ENCODE peak calls at places on chromosomes 1 and 21, in ten cellular contexts. One of them, this sample, is unnamed.

GRCh38 chr1:156268336-156268735 is 14.3 kb downstream of the SMG5 start:
- DNase-seq in tibial nerve: no peak
- DNase-seq in heart right ventricle: no peak
- DNase-seq in thoracic aorta: no peak
- DNase-seq in brain microvascular endothelial cell: peak
- DNase-seq in GM23248: no peak
- DNase-seq in substantia nigra: no peak
- DNase-seq in neuronal stem cell: no peak
- DNase-seq in CD8-positive, alpha-beta T cell: no peak
- DNase-seq in caudate nucleus: no peak
- DNase-seq in this sample: no peak

GRCh38 chr1:3713840-3714239 is 38.4 kb upstream of the CCDC27 start:
- DNase-seq in tibial nerve: no peak
- DNase-seq in heart right ventricle: no peak
- DNase-seq in thoracic aorta: no peak
- DNase-seq in brain microvascular endothelial cell: no peak
- DNase-seq in GM23248: no peak
- DNase-seq in substantia nigra: no peak
- DNase-seq in neuronal stem cell: no peak
- DNase-seq in CD8-positive, alpha-beta T cell: no peak
- DNase-seq in caudate nucleus: no peak
- DNase-seq in this sample: no peak

GRCh38 chr1:94875794-94876193 is 51.1 kb downstream of the CNN3 start:
- DNase-seq in tibial nerve: no peak
- DNase-seq in heart right ventricle: no peak
- DNase-seq in thoracic aorta: no peak
- DNase-seq in brain microvascular endothelial cell: no peak
- DNase-seq in GM23248: no peak
- DNase-seq in substantia nigra: no peak
- DNase-seq in neuronal stem cell: no peak
- DNase-seq in CD8-positive, alpha-beta T cell: no peak
- DNase-seq in caudate nucleus: no peak
- DNase-seq in this sample: no peak

GRCh38 chr21:46317710-46318463 is 5.8 kb downstream of the C21orf58 start:
- DNase-seq in tibial nerve: no peak
- DNase-seq in heart right ventricle: peak
- DNase-seq in thoracic aorta: no peak
- DNase-seq in brain microvascular endothelial cell: no peak
- DNase-seq in GM23248: no peak
- DNase-seq in substantia nigra: no peak
- DNase-seq in neuronal stem cell: no peak
- DNase-seq in CD8-positive, alpha-beta T cell: no peak
- DNase-seq in caudate nucleus: no peak
- DNase-seq in this sample: no peak

GRCh38 chr21:45306832-45307571 is 19.3 kb upstream of the POFUT2 start:
- DNase-seq in tibial nerve: peak
- DNase-seq in heart right ventricle: peak
- DNase-seq in thoracic aorta: peak
- DNase-seq in brain microvascular endothelial cell: peak
- DNase-seq in GM23248: peak
- DNase-seq in substantia nigra: peak
- DNase-seq in neuronal stem cell: no peak
- DNase-seq in CD8-positive, alpha-beta T cell: no peak
- DNase-seq in caudate nucleus: peak
- DNase-seq in this sample: no peak

GRCh38 chr1:155205969-155206593 is 1.6 kb downstream of the THBS3 start:
- DNase-seq in tibial nerve: no peak
- DNase-seq in heart right ventricle: no peak
- DNase-seq in thoracic aorta: no peak
- DNase-seq in brain microvascular endothelial cell: no peak
- DNase-seq in GM23248: no peak
- DNase-seq in substantia nigra: no peak
- DNase-seq in neuronal stem cell: no peak
- DNase-seq in CD8-positive, alpha-beta T cell: no peak
- DNase-seq in caudate nucleus: no peak
- DNase-seq in this sample: no peak

GRCh38 chr1:63674238-63674864 is 81.1 kb downstream of the PGM1 start:
- DNase-seq in tibial nerve: peak
- DNase-seq in heart right ventricle: peak
- DNase-seq in thoracic aorta: peak
- DNase-seq in brain microvascular endothelial cell: peak
- DNase-seq in GM23248: peak
- DNase-seq in substantia nigra: peak
- DNase-seq in neuronal stem cell: peak
- DNase-seq in CD8-positive, alpha-beta T cell: no peak
- DNase-seq in caudate nucleus: no peak
- DNase-seq in this sample: peak

GRCh38 chr1:222136869-222137268 is 395.0 kb upstream of the DUSP10 start:
- DNase-seq in tibial nerve: no peak
- DNase-seq in heart right ventricle: no peak
- DNase-seq in thoracic aorta: no peak
- DNase-seq in brain microvascular endothelial cell: no peak
- DNase-seq in GM23248: no peak
- DNase-seq in substantia nigra: no peak
- DNase-seq in neuronal stem cell: no peak
- DNase-seq in CD8-positive, alpha-beta T cell: no peak
- DNase-seq in caudate nucleus: no peak
- DNase-seq in this sample: no peak

GRCh38 chr1:205668951-205669340 is 11.4 kb downstream of the SLC45A3 start:
- DNase-seq in tibial nerve: no peak
- DNase-seq in heart right ventricle: no peak
- DNase-seq in thoracic aorta: no peak
- DNase-seq in brain microvascular endothelial cell: no peak
- DNase-seq in GM23248: no peak
- DNase-seq in substantia nigra: no peak
- DNase-seq in neuronal stem cell: no peak
- DNase-seq in CD8-positive, alpha-beta T cell: no peak
- DNase-seq in caudate nucleus: no peak
- DNase-seq in this sample: no peak

GRCh38 chr1:75908717-75909152 is 23.5 kb downstream of the ASB17 start:
- DNase-seq in tibial nerve: no peak
- DNase-seq in heart right ventricle: no peak
- DNase-seq in thoracic aorta: no peak
- DNase-seq in brain microvascular endothelial cell: peak
- DNase-seq in GM23248: peak
- DNase-seq in substantia nigra: no peak
- DNase-seq in neuronal stem cell: peak
- DNase-seq in CD8-positive, alpha-beta T cell: no peak
- DNase-seq in caudate nucleus: no peak
- DNase-seq in this sample: peak

DNA sequence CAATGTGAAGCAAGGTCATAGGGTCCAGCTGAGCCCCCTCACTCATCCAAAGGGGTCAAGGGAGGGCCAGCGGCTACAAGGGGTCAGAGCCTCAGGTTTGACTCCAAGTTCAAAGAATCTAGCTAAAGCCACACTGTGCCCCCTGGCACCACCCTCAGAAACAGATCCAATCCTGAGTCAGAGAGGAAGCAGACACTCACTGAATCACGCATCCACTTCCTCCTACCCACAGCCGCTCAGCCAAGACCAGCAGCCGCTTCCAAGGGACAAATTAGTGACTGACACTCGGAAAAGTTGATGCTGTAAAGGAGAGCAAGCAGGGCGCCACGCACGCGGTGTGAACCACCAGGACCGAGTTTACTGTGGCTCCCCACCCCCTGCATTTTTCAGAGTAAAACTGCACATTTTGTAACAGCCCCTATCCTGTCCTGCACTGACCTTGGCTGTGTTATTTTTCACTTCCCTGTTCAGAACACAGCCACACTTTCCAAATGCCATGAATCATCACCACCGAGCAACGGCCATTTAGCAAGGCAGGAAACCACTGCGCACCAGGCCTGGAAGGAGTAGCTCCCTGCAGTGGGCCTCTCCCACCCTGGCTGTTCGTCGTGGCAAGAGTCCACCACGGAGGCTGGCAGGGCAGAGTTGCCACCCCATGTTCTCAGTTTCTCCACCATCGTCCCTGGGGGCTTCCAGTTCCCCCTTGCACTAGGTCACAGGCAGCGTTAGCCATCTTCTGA is 147.8 kb downstream of the TOMM20 start:
- DNase-seq in tibial nerve: peak
- DNase-seq in heart right ventricle: peak
- DNase-seq in thoracic aorta: peak
- DNase-seq in brain microvascular endothelial cell: peak
- DNase-seq in GM23248: peak
- DNase-seq in substantia nigra: peak
- DNase-seq in neuronal stem cell: no peak
- DNase-seq in CD8-positive, alpha-beta T cell: no peak
- DNase-seq in caudate nucleus: no peak
- DNase-seq in this sample: no peak
- H3K27ac ChIP-seq in tibial nerve: peak
- H3K27ac ChIP-seq in heart right ventricle: peak
- H3K27ac ChIP-seq in thoracic aorta: peak
- H3K27ac ChIP-seq in brain microvascular endothelial cell: peak
- H3K27ac ChIP-seq in GM23248: peak
- H3K27ac ChIP-seq in substantia nigra: peak
- H3K27ac ChIP-seq in neuronal stem cell: no peak
- H3K27ac ChIP-seq in CD8-positive, alpha-beta T cell: no peak
- H3K27ac ChIP-seq in caudate nucleus: peak
- H3K27ac ChIP-seq in this sample: peak

GRCh38 chr1:160625321-160625720 is 21.5 kb downstream of the SLAMF1 start:
- DNase-seq in tibial nerve: no peak
- DNase-seq in heart right ventricle: no peak
- DNase-seq in thoracic aorta: no peak
- DNase-seq in brain microvascular endothelial cell: no peak
- DNase-seq in GM23248: no peak
- DNase-seq in substantia nigra: no peak
- DNase-seq in neuronal stem cell: no peak
- DNase-seq in CD8-positive, alpha-beta T cell: no peak
- DNase-seq in caudate nucleus: no peak
- DNase-seq in this sample: no peak

GRCh38 chr1:160623860-160624259 is 23.0 kb downstream of the SLAMF1 start:
- DNase-seq in tibial nerve: no peak
- DNase-seq in heart right ventricle: no peak
- DNase-seq in thoracic aorta: no peak
- DNase-seq in brain microvascular endothelial cell: no peak
- DNase-seq in GM23248: no peak
- DNase-seq in substantia nigra: no peak
- DNase-seq in neuronal stem cell: no peak
- DNase-seq in CD8-positive, alpha-beta T cell: no peak
- DNase-seq in caudate nucleus: no peak
- DNase-seq in this sample: no peak

GRCh38 chr1:160625725-160626498 is 20.9 kb downstream of the SLAMF1 start:
- DNase-seq in tibial nerve: peak
- DNase-seq in heart right ventricle: no peak
- DNase-seq in thoracic aorta: no peak
- DNase-seq in brain microvascular endothelial cell: no peak
- DNase-seq in GM23248: no peak
- DNase-seq in substantia nigra: peak
- DNase-seq in neuronal stem cell: no peak
- DNase-seq in CD8-positive, alpha-beta T cell: no peak
- DNase-seq in caudate nucleus: no peak
- DNase-seq in this sample: no peak

GRCh38 chr1:160622885-160623633 is 23.8 kb downstream of the SLAMF1 start:
- DNase-seq in tibial nerve: no peak
- DNase-seq in heart right ventricle: no peak
- DNase-seq in thoracic aorta: no peak
- DNase-seq in brain microvascular endothelial cell: no peak
- DNase-seq in GM23248: no peak
- DNase-seq in substantia nigra: no peak
- DNase-seq in neuronal stem cell: no peak
- DNase-seq in CD8-positive, alpha-beta T cell: no peak
- DNase-seq in caudate nucleus: no peak
- DNase-seq in this sample: no peak

DNA sequence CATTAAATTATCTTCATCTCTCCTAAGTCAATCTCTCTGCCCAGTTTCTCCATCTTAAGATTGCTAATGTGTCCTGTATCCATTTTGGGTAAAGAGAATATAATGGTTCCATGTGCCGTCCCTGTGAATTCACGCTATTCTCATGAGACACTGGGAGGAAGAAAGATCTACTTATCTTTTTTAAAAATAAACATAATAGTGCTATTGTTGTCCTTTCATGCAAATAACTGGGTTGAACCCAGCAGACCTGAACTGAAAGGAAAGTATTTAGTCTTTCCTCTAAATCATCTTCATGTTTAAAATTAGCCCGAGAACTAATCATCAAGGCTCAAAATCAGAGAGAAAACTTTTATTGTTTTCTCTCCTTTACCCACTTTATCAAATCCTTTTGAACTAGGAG is 22.4 kb downstream of the SLAMF1 start:
- DNase-seq in tibial nerve: no peak
- DNase-seq in heart right ventricle: no peak
- DNase-seq in thoracic aorta: no peak
- DNase-seq in brain microvascular endothelial cell: no peak
- DNase-seq in GM23248: no peak
- DNase-seq in substantia nigra: no peak
- DNase-seq in neuronal stem cell: no peak
- DNase-seq in CD8-positive, alpha-beta T cell: no peak
- DNase-seq in caudate nucleus: no peak
- DNase-seq in this sample: no peak
- H3K27ac ChIP-seq in tibial nerve: no peak
- H3K27ac ChIP-seq in heart right ventricle: no peak
- H3K27ac ChIP-seq in thoracic aorta: no peak
- H3K27ac ChIP-seq in brain microvascular endothelial cell: no peak
- H3K27ac ChIP-seq in GM23248: no peak
- H3K27ac ChIP-seq in substantia nigra: no peak
- H3K27ac ChIP-seq in neuronal stem cell: no peak
- H3K27ac ChIP-seq in CD8-positive, alpha-beta T cell: no peak
- H3K27ac ChIP-seq in caudate nucleus: no peak
- H3K27ac ChIP-seq in this sample: no peak

DNA sequence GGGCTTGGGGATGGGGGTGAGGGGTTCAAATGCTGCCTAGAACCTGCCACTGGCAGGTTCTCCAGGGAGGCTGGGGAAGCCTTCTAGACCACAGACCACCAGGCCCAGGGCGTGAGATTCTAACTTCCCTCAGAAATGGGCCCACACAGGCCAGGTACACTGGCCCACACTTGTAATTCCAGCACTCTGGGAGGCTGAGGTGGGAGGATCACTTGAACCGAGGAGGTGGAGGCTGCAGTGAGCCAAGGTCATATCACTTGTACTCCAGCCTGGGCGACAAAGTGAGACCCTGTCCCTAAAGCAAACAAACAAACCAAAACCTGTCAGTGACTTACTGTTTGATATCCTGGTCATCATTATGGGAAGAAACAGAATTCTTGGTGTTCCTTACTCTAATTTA is 31.7 kb downstream of the OPTC start:
- DNase-seq in tibial nerve: no peak
- DNase-seq in heart right ventricle: no peak
- DNase-seq in thoracic aorta: no peak
- DNase-seq in brain microvascular endothelial cell: no peak
- DNase-seq in GM23248: no peak
- DNase-seq in substantia nigra: no peak
- DNase-seq in neuronal stem cell: no peak
- DNase-seq in CD8-positive, alpha-beta T cell: no peak
- DNase-seq in caudate nucleus: no peak
- DNase-seq in this sample: no peak
- H3K27ac ChIP-seq in tibial nerve: no peak
- H3K27ac ChIP-seq in heart right ventricle: no peak
- H3K27ac ChIP-seq in thoracic aorta: no peak
- H3K27ac ChIP-seq in brain microvascular endothelial cell: no peak
- H3K27ac ChIP-seq in GM23248: no peak
- H3K27ac ChIP-seq in substantia nigra: no peak
- H3K27ac ChIP-seq in neuronal stem cell: no peak
- H3K27ac ChIP-seq in CD8-positive, alpha-beta T cell: no peak
- H3K27ac ChIP-seq in caudate nucleus: no peak
- H3K27ac ChIP-seq in this sample: no peak

GRCh38 chr21:41727784-41728763 is 38.8 kb downstream of the RIPK4 start:
- DNase-seq in tibial nerve: no peak
- DNase-seq in heart right ventricle: no peak
- DNase-seq in thoracic aorta: no peak
- DNase-seq in brain microvascular endothelial cell: no peak
- DNase-seq in GM23248: no peak
- DNase-seq in substantia nigra: no peak
- DNase-seq in neuronal stem cell: no peak
- DNase-seq in CD8-positive, alpha-beta T cell: no peak
- DNase-seq in caudate nucleus: no peak
- DNase-seq in this sample: no peak
- H3K27ac ChIP-seq in tibial nerve: no peak
- H3K27ac ChIP-seq in heart right ventricle: no peak
- H3K27ac ChIP-seq in thoracic aorta: peak
- H3K27ac ChIP-seq in brain microvascular endothelial cell: no peak
- H3K27ac ChIP-seq in GM23248: no peak
- H3K27ac ChIP-seq in substantia nigra: no peak
- H3K27ac ChIP-seq in neuronal stem cell: no peak
- H3K27ac ChIP-seq in CD8-positive, alpha-beta T cell: no peak
- H3K27ac ChIP-seq in caudate nucleus: no peak
- H3K27ac ChIP-seq in this sample: peak

This sample was measured in Panc1.